ENCODE peak calls at places on chromosomes 4 and X, in nine cellular contexts. T, Q, V, Z, Y, F, U, X and D are unnamed samples.

GRCh38 chrX:107678957-107679740 is 50.8 kb downstream of the PRPS1 start:
- DNase-seq in V (no peak), X (peak; percentile 95), Z (no peak), U (peak; percentile 53), Y (peak; percentile 64), Q (peak; percentile 89), F (peak; percentile 58), T (peak; percentile 88), D (peak; percentile 11)

GRCh38 chr4:39118034-39118658 is 56.1 kb downstream of the KLHL5 start:
- DNase-seq in X (no peak), T (no peak), V (no peak), Z (no peak), Y (peak; percentile 56), Q (no peak), F (no peak), U (no peak), D (no peak)

GRCh38 chr4:152849350-152849749 is 69.6 kb downstream of the ARFIP1 start:
- DNase-seq in F (no peak), T (no peak), U (no peak), Y (no peak), V (no peak), X (no peak), Q (no peak), Z (no peak), D (no peak)

GRCh38 chr4:106875340-106875739 is 160.8 kb downstream of the DKK2 start:
- DNase-seq in Y (no peak), Z (no peak), V (peak; percentile 57), F (no peak), Q (no peak), U (no peak), X (no peak), T (no peak), D (no peak)

GRCh38 chr4:163256680-163257343 is 75.6 kb downstream of the NPY1R start:
- DNase-seq in U (no peak), Z (no peak), Y (no peak), T (no peak), V (no peak), Q (no peak), X (no peak), F (no peak), D (no peak)

GRCh38 chrX:14029039-14029424 is 660 bp downstream of the GEMIN8 start:
- DNase-seq in X (peak; percentile 15), U (no peak), Y (no peak), F (peak; percentile 9), Q (no peak), V (no peak), T (no peak), Z (no peak), D (no peak)

GRCh38 chrX:112844250-112844649 is 3.6 kb upstream of the AMOT start:
- DNase-seq in T (no peak), Y (no peak), V (no peak), Z (no peak), U (no peak), X (no peak), F (no peak), Q (no peak), D (no peak)

GRCh38 chr4:95693594-95693993 is 144.8 kb upstream of the UNC5C start:
- DNase-seq in F (no peak), T (no peak), U (no peak), V (no peak), Y (no peak), X (peak; percentile 68), Z (no peak), Q (no peak), D (no peak)

GRCh38 chr4:109611045-109611616 is 51.1 kb downstream of the MCUB start:
- DNase-seq in F (peak; percentile 72), Q (no peak), T (no peak), X (no peak), U (no peak), Y (no peak), V (no peak), Z (no peak), D (peak; percentile 30)

GRCh38 chrX:31893525-31893924 is 821.7 kb upstream of the FTHL17 start:
- DNase-seq in Q (no peak), F (no peak), X (no peak), U (no peak), Y (no peak), Z (no peak), V (no peak), T (no peak), D (no peak)

GRCh38 chr4:145895056-145895455 is 43.6 kb downstream of the ZNF827 start:
- DNase-seq in T (no peak), Z (no peak), Y (no peak), X (no peak), F (no peak), U (no peak), Q (no peak), V (no peak), D (no peak)

GRCh38 chr4:84753318-84753972 is 170.5 kb downstream of the CDS1 start:
- DNase-seq in V (no peak), X (no peak), T (no peak), Q (no peak), U (no peak), Y (no peak), F (no peak), Z (no peak), D (no peak)

GRCh38 chr4:83833920-83834319 is 298.0 kb downstream of the GPAT3 start:
- DNase-seq in X (no peak), U (no peak), Y (no peak), T (no peak), Q (no peak), Z (no peak), F (no peak), V (no peak), D (no peak)

GRCh38 chrX:56402207-56402606 is 161.2 kb upstream of the UBQLN2 start:
- DNase-seq in Y (no peak), U (no peak), Q (no peak), F (no peak), X (no peak), T (no peak), V (no peak), Z (no peak), D (no peak)

GRCh38 chrX:17527135-17527701 is 152.2 kb downstream of the NHS start:
- DNase-seq in X (no peak), Z (no peak), Q (no peak), Y (no peak), T (no peak), V (no peak), U (no peak), F (no peak), D (no peak)

GRCh38 chr4:156805696-156806095 is 165.9 kb downstream of the PDGFC start:
- DNase-seq in X (no peak), F (no peak), T (no peak), Y (no peak), V (no peak), Z (no peak), Q (no peak), U (no peak), D (no peak)

GRCh38 chr4:123547167-123547817 is 150.7 kb downstream of the SPRY1 start:
- DNase-seq in V (peak; percentile 30), Z (no peak), U (no peak), F (no peak), Y (no peak), X (no peak), T (no peak), Q (no peak), D (no peak)

GRCh38 chr4:98673978-98674377 is 15.6 kb upstream of the TSPAN5 start:
- DNase-seq in X (no peak), T (no peak), Y (no peak), Q (no peak), F (peak; percentile 52), U (no peak), V (no peak), Z (no peak), D (peak; percentile 20)

GRCh38 chr4:101119141-101119540 is 228.2 kb downstream of the PPP3CA start:
- DNase-seq in Z (no peak), V (no peak), U (no peak), X (no peak), Q (no peak), T (no peak), F (no peak), Y (no peak), D (no peak)